ENCODE peak calls at places on chromosomes 16 and 17, in nine cellular contexts. One of them, this sample, is unnamed.

GRCh38 chr16:77190478-77191258 is at the start of gene MON1B:
- DNase-seq in Karpas-422: peak
- DNase-seq in psoas muscle: peak
- DNase-seq in uterus: peak
- DNase-seq in stimulated activated CD4-positive, alpha-beta T cell treated with anti-CD3 and anti-CD28 coated beads, Interleukin-2, amount 100 ng/mL, for 48 hours: peak
- DNase-seq in Calu3: peak
- DNase-seq in K562: peak
- DNase-seq in activated naive CD4-positive, alpha-beta T cell treated with anti-CD3 and anti-CD28 coated beads, Interleukin-2, amount 10 ng/mL, durations not matched to agents 7 days and 5 days: peak
- DNase-seq in AG20443: peak
- DNase-seq in this sample: peak

GRCh38 chr17:57404073-57404472 is 147.8 kb downstream of the MSI2 start:
- DNase-seq in K562: no peak
- DNase-seq in Karpas-422: peak
- DNase-seq in stimulated activated CD4-positive, alpha-beta T cell treated with anti-CD3 and anti-CD28 coated beads, Interleukin-2, amount 100 ng/mL, for 48 hours: no peak
- DNase-seq in activated naive CD4-positive, alpha-beta T cell treated with anti-CD3 and anti-CD28 coated beads, Interleukin-2, amount 10 ng/mL, durations not matched to agents 7 days and 5 days: peak
- DNase-seq in psoas muscle: no peak
- DNase-seq in uterus: no peak
- DNase-seq in Calu3: no peak
- DNase-seq in AG20443: no peak
- DNase-seq in this sample: no peak

GRCh38 chr17:31492880-31493655 is 101.6 kb downstream of the RAB11FIP4 start:
- DNase-seq in Calu3: no peak
- DNase-seq in AG20443: no peak
- DNase-seq in K562: peak
- DNase-seq in uterus: no peak
- DNase-seq in stimulated activated CD4-positive, alpha-beta T cell treated with anti-CD3 and anti-CD28 coated beads, Interleukin-2, amount 100 ng/mL, for 48 hours: peak
- DNase-seq in activated naive CD4-positive, alpha-beta T cell treated with anti-CD3 and anti-CD28 coated beads, Interleukin-2, amount 10 ng/mL, durations not matched to agents 7 days and 5 days: peak
- DNase-seq in psoas muscle: peak
- DNase-seq in Karpas-422: peak
- DNase-seq in this sample: no peak

GRCh38 chr16:68704232-68704867 is 32.7 kb upstream of the CDH1 start:
- DNase-seq in activated naive CD4-positive, alpha-beta T cell treated with anti-CD3 and anti-CD28 coated beads, Interleukin-2, amount 10 ng/mL, durations not matched to agents 7 days and 5 days: peak
- DNase-seq in K562: peak
- DNase-seq in AG20443: peak
- DNase-seq in psoas muscle: peak
- DNase-seq in Calu3: peak
- DNase-seq in uterus: peak
- DNase-seq in Karpas-422: peak
- DNase-seq in stimulated activated CD4-positive, alpha-beta T cell treated with anti-CD3 and anti-CD28 coated beads, Interleukin-2, amount 100 ng/mL, for 48 hours: peak
- DNase-seq in this sample: peak

GRCh38 chr17:59620064-59620359 is 317 bp downstream of the CLTC start:
- DNase-seq in Calu3: no peak
- DNase-seq in uterus: no peak
- DNase-seq in AG20443: peak
- DNase-seq in Karpas-422: no peak
- DNase-seq in psoas muscle: no peak
- DNase-seq in stimulated activated CD4-positive, alpha-beta T cell treated with anti-CD3 and anti-CD28 coated beads, Interleukin-2, amount 100 ng/mL, for 48 hours: no peak
- DNase-seq in K562: no peak
- DNase-seq in activated naive CD4-positive, alpha-beta T cell treated with anti-CD3 and anti-CD28 coated beads, Interleukin-2, amount 10 ng/mL, durations not matched to agents 7 days and 5 days: no peak
- DNase-seq in this sample: no peak

GRCh38 chr17:7035591-7036368 is at the start of gene SLC16A13:
- DNase-seq in Karpas-422: peak
- DNase-seq in psoas muscle: peak
- DNase-seq in Calu3: peak
- DNase-seq in stimulated activated CD4-positive, alpha-beta T cell treated with anti-CD3 and anti-CD28 coated beads, Interleukin-2, amount 100 ng/mL, for 48 hours: peak
- DNase-seq in K562: peak
- DNase-seq in uterus: peak
- DNase-seq in activated naive CD4-positive, alpha-beta T cell treated with anti-CD3 and anti-CD28 coated beads, Interleukin-2, amount 10 ng/mL, durations not matched to agents 7 days and 5 days: peak
- DNase-seq in AG20443: peak
- DNase-seq in this sample: peak

GRCh38 chr16:51508813-51509212 is 357.7 kb upstream of the SALL1 start:
- DNase-seq in K562: no peak
- DNase-seq in Calu3: no peak
- DNase-seq in psoas muscle: no peak
- DNase-seq in stimulated activated CD4-positive, alpha-beta T cell treated with anti-CD3 and anti-CD28 coated beads, Interleukin-2, amount 100 ng/mL, for 48 hours: no peak
- DNase-seq in activated naive CD4-positive, alpha-beta T cell treated with anti-CD3 and anti-CD28 coated beads, Interleukin-2, amount 10 ng/mL, durations not matched to agents 7 days and 5 days: no peak
- DNase-seq in Karpas-422: no peak
- DNase-seq in AG20443: peak
- DNase-seq in uterus: peak
- DNase-seq in this sample: peak

GRCh38 chr17:5553479-5553878 is 30.8 kb downstream of the NLRP1 start:
- DNase-seq in stimulated activated CD4-positive, alpha-beta T cell treated with anti-CD3 and anti-CD28 coated beads, Interleukin-2, amount 100 ng/mL, for 48 hours: no peak
- DNase-seq in activated naive CD4-positive, alpha-beta T cell treated with anti-CD3 and anti-CD28 coated beads, Interleukin-2, amount 10 ng/mL, durations not matched to agents 7 days and 5 days: no peak
- DNase-seq in K562: no peak
- DNase-seq in psoas muscle: no peak
- DNase-seq in uterus: no peak
- DNase-seq in AG20443: peak
- DNase-seq in Calu3: no peak
- DNase-seq in Karpas-422: no peak
- DNase-seq in this sample: no peak

This sample was measured in HFF-Myc.